ENCODE peak calls at places on chromosomes 6 and 20, in six cellular contexts. J, D, T, U, S and X are unnamed samples.

GRCh38 chr6:104599821-104600658 is 259.7 kb downstream of the HACE1 start:
- DNase-seq in U (no peak), S (no peak), D (no peak), T (no peak), J (no peak), X (no peak)

GRCh38 chr6:75409286-75409685 is 84.3 kb downstream of the FILIP1 start:
- DNase-seq in D (no peak), U (no peak), S (no peak), J (no peak), T (no peak), X (peak)

GRCh38 chr20:44967207-44967807 is 995 bp downstream of the STK4 start:
- DNase-seq in D (no peak), S (no peak), U (peak), T (no peak), J (no peak), X (no peak)

GRCh38 chr20:17854307-17854903 is 114.2 kb downstream of the SNX5 start:
- DNase-seq in S (no peak), T (no peak), J (peak), U (peak), D (peak), X (peak)

GRCh38 chr20:50666709-50667310 is 24.5 kb downstream of the RIPOR3 start:
- DNase-seq in S (no peak), T (no peak), D (no peak), J (no peak), U (no peak), X (no peak)

GRCh38 chr6:50602191-50602810 is 111.0 kb upstream of the TFAP2D start:
- DNase-seq in S (no peak), D (no peak), J (peak), T (peak), U (peak), X (peak)

GRCh38 chr6:3269412-3269975 is 10.7 kb downstream of the PSMG4 start:
- DNase-seq in S (no peak), D (no peak), J (no peak), T (no peak), U (no peak), X (no peak)

GRCh38 chr6:26485401-26485800 is 14.7 kb upstream of the BTN1A1 start:
- DNase-seq in S (no peak), T (no peak), J (no peak), D (no peak), U (no peak), X (no peak)

GRCh38 chr6:30062471-30063178 is 1.6 kb downstream of the POLR1H start:
- DNase-seq in D (no peak), T (no peak), J (no peak), U (no peak), S (no peak), X (no peak)
- H2BK15ac ChIP-seq in D (no peak), T (no peak), J (no peak), U (no peak), S (no peak), X (no peak)

GRCh38 chr6:168341280-168341679 is 21.7 kb upstream of the DACT2 start:
- DNase-seq in S (no peak), D (no peak), T (no peak), U (no peak), J (no peak), X (no peak)
- H2BK15ac ChIP-seq in S (no peak), D (no peak), T (no peak), U (no peak), J (no peak), X (no peak)

GRCh38 chr6:135601857-135602256 is 104.3 kb upstream of the AHI1 start:
- DNase-seq in J (no peak), T (no peak), S (no peak), D (no peak), U (no peak), X (no peak)
- H2BK15ac ChIP-seq in J (no peak), T (no peak), S (no peak), D (no peak), U (no peak), X (no peak)

DNA sequence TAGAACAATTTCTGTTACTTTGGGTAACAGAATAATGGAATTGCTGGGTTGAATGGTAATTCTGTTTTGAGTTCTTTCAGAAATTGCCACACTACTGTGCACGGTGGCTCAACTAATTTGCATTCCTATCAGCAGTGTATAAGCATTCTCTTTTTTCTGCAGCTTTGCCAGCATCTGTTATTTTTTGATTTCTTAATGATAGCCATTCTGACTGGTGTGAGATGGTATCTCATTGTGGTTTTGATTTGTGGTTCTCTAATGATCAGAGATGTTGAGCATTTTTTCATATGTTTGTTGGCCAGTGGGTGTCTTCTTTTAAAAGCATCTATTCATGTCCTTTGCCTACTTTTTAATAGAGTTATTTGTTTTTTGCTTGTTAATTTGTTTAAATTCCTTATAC is 846.8 kb downstream of the KIF16B start:
- DNase-seq in D (no peak), T (no peak), U (no peak), J (no peak), S (no peak), X (no peak)
- H2BK15ac ChIP-seq in D (no peak), T (no peak), U (no peak), J (no peak), S (no peak), X (no peak)

DNA sequence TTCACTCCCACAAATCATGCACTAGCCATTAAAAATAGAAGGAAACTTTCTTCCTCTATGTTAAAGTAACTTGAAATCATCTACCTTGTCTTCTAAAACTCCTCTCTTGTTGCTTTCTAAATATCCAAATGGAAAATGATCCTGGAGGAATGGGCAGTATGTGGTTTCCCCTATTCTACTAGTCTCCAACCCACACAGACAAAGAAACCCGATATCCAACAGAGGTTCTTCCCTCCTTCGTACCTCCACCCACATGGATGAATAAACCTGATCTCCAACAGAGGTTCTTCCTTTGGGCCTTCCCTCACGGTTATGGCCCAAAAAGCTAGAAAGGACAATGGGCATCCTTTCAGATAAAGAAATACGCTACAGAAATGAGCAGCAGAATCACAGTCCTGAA is 130.7 kb downstream of the GMPR start:
- DNase-seq in J (no peak), D (no peak), S (no peak), U (no peak), T (no peak), X (no peak)
- H2BK15ac ChIP-seq in J (no peak), D (no peak), S (no peak), U (no peak), T (no peak), X (no peak)